ENCODE peak calls at places on chromosome 6, in eight cellular contexts. M, T, B, R, Y, Z, Q and D are unnamed samples.

GRCh38 chr6:158772851-158773371 is 46.3 kb downstream of the EZR start:
- DNase-seq in M (no peak), T (no peak), B (no peak), R (no peak), Y (no peak), Z (peak; percentile 28), Q (no peak), D (no peak)

GRCh38 chr6:128167552-128167951 is 266.7 kb upstream of the THEMIS start:
- DNase-seq in M (no peak), T (no peak), B (no peak), R (no peak), Y (no peak), Z (no peak), Q (no peak), D (no peak)

GRCh38 chr6:166830185-166830890 is 126.0 kb downstream of the RNASET2 start:
- DNase-seq in M (no peak), T (no peak), B (no peak), R (no peak), Y (no peak), Z (no peak), Q (no peak), D (no peak)

GRCh38 chr6:20534906-20535305 is 649 bp downstream of the CDKAL1 start:
- DNase-seq in M (no peak), T (no peak), B (no peak), R (no peak), Y (no peak), Z (no peak), Q (no peak), D (no peak)

GRCh38 chr6:50837589-50838445 is 19.1 kb downstream of the TFAP2B start:
- DNase-seq in M (no peak), T (no peak), B (no peak), R (no peak), Y (no peak), Z (no peak), Q (no peak), D (no peak)

GRCh38 chr6:151549790-151550189 is 56.0 kb downstream of the CCDC170 start:
- DNase-seq in M (no peak), T (no peak), B (no peak), R (no peak), Y (no peak), Z (no peak), Q (no peak), D (no peak)

GRCh38 chr6:139508576-139508975 is 134.1 kb upstream of the CITED2 start:
- DNase-seq in M (no peak), T (no peak), B (no peak), R (no peak), Y (no peak), Z (no peak), Q (no peak), D (no peak)

GRCh38 chr6:10310826-10311225 is 104.0 kb downstream of the TFAP2A start:
- DNase-seq in M (no peak), T (no peak), B (no peak), R (no peak), Y (no peak), Z (no peak), Q (no peak), D (no peak)

GRCh38 chr6:88263591-88263990 is 97.4 kb upstream of the CNR1 start:
- DNase-seq in M (peak; percentile 20), T (peak; percentile 23), B (no peak), R (no peak), Y (no peak), Z (no peak), Q (no peak), D (no peak)

GRCh38 chr6:24126586-24127192 is 674 bp downstream of the NRSN1 start:
- DNase-seq in M (peak; percentile 94), T (peak; percentile 91), B (no peak), R (no peak), Y (no peak), Z (no peak), Q (no peak), D (no peak)

GRCh38 chr6:167236239-167236571 is 54.9 kb upstream of the UNC93A start:
- DNase-seq in M (no peak), T (no peak), B (no peak), R (no peak), Y (no peak), Z (no peak), Q (no peak), D (no peak)

GRCh38 chr6:139308936-139309603 is 17.3 kb upstream of the TXLNB start:
- DNase-seq in M (no peak), T (no peak), B (no peak), R (no peak), Y (no peak), Z (peak; percentile 76), Q (peak; percentile 34), D (no peak)

GRCh38 chr6:55433446-55434130 is 106.3 kb downstream of the GFRAL start:
- DNase-seq in M (no peak), T (peak; percentile 50), B (no peak), R (no peak), Y (no peak), Z (no peak), Q (no peak), D (no peak)

GRCh38 chr6:170147832-170148708 is 142.8 kb downstream of the DLL1 start:
- DNase-seq in M (no peak), T (peak; percentile 58), B (no peak), R (peak; percentile 43), Y (no peak), Z (peak; percentile 56), Q (peak; percentile 44), D (no peak)

GRCh38 chr6:126170875-126171489 is 168.9 kb upstream of the CENPW start:
- DNase-seq in M (peak; percentile 23), T (peak; percentile 42), B (no peak), R (no peak), Y (no peak), Z (no peak), Q (no peak), D (no peak)

GRCh38 chr6:113632220-113632864 is 224.8 kb upstream of the MARCKS start:
- DNase-seq in M (no peak), T (no peak), B (no peak), R (no peak), Y (peak; percentile 16), Z (no peak), Q (peak; percentile 40), D (peak; percentile 89)

GRCh38 chr6:146785001-146785585 is 186.3 kb downstream of the ADGB start:
- DNase-seq in M (peak; percentile 76), T (peak; percentile 78), B (no peak), R (no peak), Y (no peak), Z (no peak), Q (no peak), D (no peak)

GRCh38 chr6:28212510-28213212 is 12.4 kb upstream of the ZSCAN9 start:
- DNase-seq in M (peak; percentile 20), T (peak; percentile 78), B (no peak), R (no peak), Y (no peak), Z (no peak), Q (peak; percentile 58), D (no peak)

GRCh38 chr6:28209753-28210535 is 15.1 kb upstream of the ZSCAN9 start:
- DNase-seq in M (peak; percentile 7), T (no peak), B (no peak), R (no peak), Y (no peak), Z (no peak), Q (no peak), D (no peak)

GRCh38 chr6:28211840-28212509 is 13.1 kb upstream of the ZSCAN9 start:
- DNase-seq in M (no peak), T (peak; percentile 38), B (no peak), R (no peak), Y (no peak), Z (no peak), Q (no peak), D (no peak)

GRCh38 chr6:28215425-28215824 is 9.7 kb upstream of the ZSCAN9 start:
- DNase-seq in M (no peak), T (no peak), B (no peak), R (no peak), Y (no peak), Z (no peak), Q (no peak), D (no peak)

GRCh38 chr6:28213213-28213523 is 11.9 kb upstream of the ZSCAN9 start:
- DNase-seq in M (no peak), T (no peak), B (no peak), R (no peak), Y (no peak), Z (no peak), Q (no peak), D (no peak)
- H3K27me3 ChIP-seq in M (peaks cover 79% of the 10 kb centered on the region), T (peaks cover 83% of the 10 kb centered on the region), B (peaks cover 88% of the 10 kb centered on the region), R (peaks cover 70% of the 10 kb centered on the region), Y (peaks cover 84% of the 10 kb centered on the region), Z (peaks cover 28% of the 10 kb centered on the region), Q (peaks cover 4% of the 10 kb centered on the region), D (no peaks in the 10 kb centered on the region)

DNA sequence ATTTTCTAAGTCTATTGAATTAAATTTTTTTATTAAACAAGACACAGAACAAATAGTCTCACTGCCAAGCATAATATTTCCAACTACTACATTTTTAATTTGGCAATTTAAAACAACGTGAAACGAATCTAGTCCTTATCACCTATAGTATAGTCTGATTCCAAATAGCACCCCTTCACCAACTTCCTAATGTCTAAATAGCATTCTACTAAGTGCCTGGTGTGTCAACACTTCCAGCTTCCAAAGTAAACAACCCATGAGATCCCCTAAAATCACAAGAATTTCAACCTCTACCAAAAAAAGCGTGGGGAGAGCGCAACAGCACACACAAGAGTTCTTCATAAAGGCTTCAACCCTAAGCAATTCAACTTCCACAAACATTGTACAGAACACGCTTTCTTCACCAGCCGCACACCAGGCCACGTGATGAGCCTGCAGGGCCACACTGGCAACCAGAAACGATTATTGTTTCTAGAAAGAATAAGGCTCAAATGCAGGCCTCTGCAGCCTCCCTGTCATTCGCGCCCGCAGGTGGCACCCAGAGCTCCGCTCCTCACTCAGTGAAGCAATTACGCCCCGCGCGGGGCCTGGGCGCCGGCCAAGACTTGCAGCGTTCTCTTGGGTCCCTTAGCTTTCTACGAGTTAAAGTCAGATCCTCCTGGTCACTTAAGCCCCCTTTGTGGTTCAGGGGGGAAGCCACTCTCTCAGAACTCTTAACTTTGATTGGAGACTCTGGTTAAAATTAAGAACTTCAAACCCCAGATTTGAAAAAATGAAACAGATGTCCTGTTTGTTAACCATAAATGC is 18.4 kb downstream of the SIM1 start:
- DNase-seq in M (no peak), T (peak; percentile 71), B (no peak), R (no peak), Y (no peak), Z (no peak), Q (no peak), D (no peak)
- H3K4me3 ChIP-seq in M (no peak overlapping the region), T (peak overlapping the region; percentile 19), B (no peak overlapping the region), R (peak overlapping the region; percentile 19), Y (peak overlapping the region; percentile 29), Z (no peak overlapping the region), Q (no peak overlapping the region), D (no peak overlapping the region)

DNA sequence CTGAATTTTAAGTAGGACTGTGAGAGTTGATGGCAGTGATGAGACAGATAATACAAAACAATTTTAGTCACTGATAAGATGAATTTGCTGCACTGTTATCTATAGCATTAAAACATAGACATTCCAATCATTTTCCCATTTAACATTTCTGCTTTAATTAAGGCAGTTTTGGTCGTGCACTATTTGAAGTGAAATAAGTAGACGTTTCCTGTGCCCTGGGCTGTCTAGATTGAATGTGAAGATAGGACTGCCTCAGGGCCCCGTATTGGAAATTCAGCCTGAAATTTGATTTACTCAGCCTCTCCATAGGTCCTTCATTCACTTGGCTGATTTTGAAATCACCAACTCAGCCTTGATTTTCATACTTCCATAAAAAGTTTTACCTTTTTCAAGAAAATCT is 48.3 kb downstream of the ARID1B start:
- DNase-seq in M (no peak), T (no peak), B (no peak), R (no peak), Y (no peak), Z (no peak), Q (no peak), D (no peak)
- H3K4me1 ChIP-seq in M (peaks cover 20% of the 10 kb centered on the region), T (peaks cover 4% of the 10 kb centered on the region), B (no peaks in the 10 kb centered on the region), R (peaks cover 4% of the 10 kb centered on the region), Y (peaks cover 91% of the 10 kb centered on the region), Z (peaks cover 70% of the 10 kb centered on the region), Q (peaks cover 41% of the 10 kb centered on the region), D (peaks cover 82% of the 10 kb centered on the region)

GRCh38 chr6:74182992-74183391 is 487.0 kb downstream of the CD109 start:
- DNase-seq in M (no peak), T (no peak), B (no peak), R (no peak), Y (no peak), Z (peak; percentile 64), Q (no peak), D (no peak)
- H3K27me3 ChIP-seq in M (no peaks in the 10 kb centered on the region), T (no peaks in the 10 kb centered on the region), B (no peaks in the 10 kb centered on the region), R (no peaks in the 10 kb centered on the region), Y (no peaks in the 10 kb centered on the region), Z (no peaks in the 10 kb centered on the region), Q (no peaks in the 10 kb centered on the region), D (no peaks in the 10 kb centered on the region)